ENCODE peak calls at places on chromosomes 4 and X, in eight cellular contexts. One of them, this sample, is unnamed.

GRCh38 chr4:2862528-2862927 is 18.9 kb downstream of the ADD1 start:
- DNase-seq in DMS153: no peak
- DNase-seq in anterior cingulate cortex: no peak
- DNase-seq in activated gamma-delta T cell treated with anti-CD3 and anti-CD28 coated beads, Interleukin-2, amount 50 U/mL, for 16 hours: no peak
- DNase-seq in MM.1S: no peak
- DNase-seq in BE2C: no peak
- DNase-seq in activated CD4-positive, alpha-beta T cell treated with anti-CD3 and anti-CD28 coated beads for 24 hours: no peak
- DNase-seq in activated T-cell treated with anti-CD3 and anti-CD28 coated beads for 4 hours: no peak
- DNase-seq in this sample: no peak

GRCh38 chrX:38973327-38973726 is 172.1 kb downstream of the MID1IP1 start:
- DNase-seq in DMS153: no peak
- DNase-seq in anterior cingulate cortex: no peak
- DNase-seq in activated gamma-delta T cell treated with anti-CD3 and anti-CD28 coated beads, Interleukin-2, amount 50 U/mL, for 16 hours: no peak
- DNase-seq in MM.1S: no peak
- DNase-seq in BE2C: peak
- DNase-seq in activated CD4-positive, alpha-beta T cell treated with anti-CD3 and anti-CD28 coated beads for 24 hours: no peak
- DNase-seq in activated T-cell treated with anti-CD3 and anti-CD28 coated beads for 4 hours: no peak
- DNase-seq in this sample: no peak

GRCh38 chr4:56907489-56908205 is at the start of gene REST:
- DNase-seq in DMS153: no peak
- DNase-seq in anterior cingulate cortex: peak
- DNase-seq in activated gamma-delta T cell treated with anti-CD3 and anti-CD28 coated beads, Interleukin-2, amount 50 U/mL, for 16 hours: peak
- DNase-seq in MM.1S: peak
- DNase-seq in BE2C: peak
- DNase-seq in activated CD4-positive, alpha-beta T cell treated with anti-CD3 and anti-CD28 coated beads for 24 hours: peak
- DNase-seq in activated T-cell treated with anti-CD3 and anti-CD28 coated beads for 4 hours: peak
- DNase-seq in this sample: peak

GRCh38 chr4:1168291-1169031 is 3.9 kb downstream of the SPON2 start:
- DNase-seq in DMS153: no peak
- DNase-seq in anterior cingulate cortex: no peak
- DNase-seq in activated gamma-delta T cell treated with anti-CD3 and anti-CD28 coated beads, Interleukin-2, amount 50 U/mL, for 16 hours: no peak
- DNase-seq in MM.1S: no peak
- DNase-seq in BE2C: no peak
- DNase-seq in activated CD4-positive, alpha-beta T cell treated with anti-CD3 and anti-CD28 coated beads for 24 hours: no peak
- DNase-seq in activated T-cell treated with anti-CD3 and anti-CD28 coated beads for 4 hours: no peak
- DNase-seq in this sample: no peak

GRCh38 chr4:158250321-158250720 is 40.0 kb downstream of the TMEM144 start:
- DNase-seq in DMS153: no peak
- DNase-seq in anterior cingulate cortex: no peak
- DNase-seq in activated gamma-delta T cell treated with anti-CD3 and anti-CD28 coated beads, Interleukin-2, amount 50 U/mL, for 16 hours: no peak
- DNase-seq in MM.1S: no peak
- DNase-seq in BE2C: no peak
- DNase-seq in activated CD4-positive, alpha-beta T cell treated with anti-CD3 and anti-CD28 coated beads for 24 hours: no peak
- DNase-seq in activated T-cell treated with anti-CD3 and anti-CD28 coated beads for 4 hours: no peak
- DNase-seq in this sample: no peak

GRCh38 chrX:11733614-11734013 is 24.4 kb upstream of the MSL3 start:
- DNase-seq in DMS153: no peak
- DNase-seq in anterior cingulate cortex: no peak
- DNase-seq in activated gamma-delta T cell treated with anti-CD3 and anti-CD28 coated beads, Interleukin-2, amount 50 U/mL, for 16 hours: no peak
- DNase-seq in MM.1S: no peak
- DNase-seq in BE2C: no peak
- DNase-seq in activated CD4-positive, alpha-beta T cell treated with anti-CD3 and anti-CD28 coated beads for 24 hours: no peak
- DNase-seq in activated T-cell treated with anti-CD3 and anti-CD28 coated beads for 4 hours: no peak
- DNase-seq in this sample: no peak

GRCh38 chr4:164847016-164847415 is 30.0 kb upstream of the APELA start:
- DNase-seq in DMS153: no peak
- DNase-seq in anterior cingulate cortex: no peak
- DNase-seq in activated gamma-delta T cell treated with anti-CD3 and anti-CD28 coated beads, Interleukin-2, amount 50 U/mL, for 16 hours: no peak
- DNase-seq in MM.1S: no peak
- DNase-seq in BE2C: no peak
- DNase-seq in activated CD4-positive, alpha-beta T cell treated with anti-CD3 and anti-CD28 coated beads for 24 hours: no peak
- DNase-seq in activated T-cell treated with anti-CD3 and anti-CD28 coated beads for 4 hours: no peak
- DNase-seq in this sample: no peak

GRCh38 chr4:152990471-152991131 is 54.5 kb downstream of the FHDC1 start:
- DNase-seq in DMS153: peak
- DNase-seq in anterior cingulate cortex: no peak
- DNase-seq in activated gamma-delta T cell treated with anti-CD3 and anti-CD28 coated beads, Interleukin-2, amount 50 U/mL, for 16 hours: no peak
- DNase-seq in MM.1S: no peak
- DNase-seq in BE2C: no peak
- DNase-seq in activated CD4-positive, alpha-beta T cell treated with anti-CD3 and anti-CD28 coated beads for 24 hours: no peak
- DNase-seq in activated T-cell treated with anti-CD3 and anti-CD28 coated beads for 4 hours: no peak
- DNase-seq in this sample: no peak

GRCh38 chr4:184363258-184363657 is 111.1 kb downstream of the IRF2 start:
- DNase-seq in DMS153: no peak
- DNase-seq in anterior cingulate cortex: no peak
- DNase-seq in activated gamma-delta T cell treated with anti-CD3 and anti-CD28 coated beads, Interleukin-2, amount 50 U/mL, for 16 hours: no peak
- DNase-seq in MM.1S: no peak
- DNase-seq in BE2C: no peak
- DNase-seq in activated CD4-positive, alpha-beta T cell treated with anti-CD3 and anti-CD28 coated beads for 24 hours: no peak
- DNase-seq in activated T-cell treated with anti-CD3 and anti-CD28 coated beads for 4 hours: no peak
- DNase-seq in this sample: no peak

GRCh38 chr4:38774181-38774580 is 8.6 kb downstream of the TLR10 start:
- DNase-seq in DMS153: no peak
- DNase-seq in anterior cingulate cortex: no peak
- DNase-seq in activated gamma-delta T cell treated with anti-CD3 and anti-CD28 coated beads, Interleukin-2, amount 50 U/mL, for 16 hours: no peak
- DNase-seq in MM.1S: no peak
- DNase-seq in BE2C: no peak
- DNase-seq in activated CD4-positive, alpha-beta T cell treated with anti-CD3 and anti-CD28 coated beads for 24 hours: no peak
- DNase-seq in activated T-cell treated with anti-CD3 and anti-CD28 coated beads for 4 hours: no peak
- DNase-seq in this sample: no peak

GRCh38 chr4:5224340-5224739 is 173.1 kb downstream of the STK32B start:
- DNase-seq in DMS153: no peak
- DNase-seq in anterior cingulate cortex: no peak
- DNase-seq in activated gamma-delta T cell treated with anti-CD3 and anti-CD28 coated beads, Interleukin-2, amount 50 U/mL, for 16 hours: no peak
- DNase-seq in MM.1S: no peak
- DNase-seq in BE2C: no peak
- DNase-seq in activated CD4-positive, alpha-beta T cell treated with anti-CD3 and anti-CD28 coated beads for 24 hours: no peak
- DNase-seq in activated T-cell treated with anti-CD3 and anti-CD28 coated beads for 4 hours: no peak
- DNase-seq in this sample: no peak